ENCODE peak calls at places on chromosomes 5 and 9, in five cellular contexts. Z is sigmoid colon, O is IMR-90, H is ovary, N is Peyer's patch. U is an unnamed sample.

GRCh38 chr9:8365029-8365428 is 565.5 kb upstream of the DMAC1 start:
- DNase-seq in Z (no peak), O (peak; percentile 76), H (no peak), N (no peak), U (no peak)

GRCh38 chr9:81653240-81653639 is 36.1 kb downstream of the TLE1 start:
- DNase-seq in Z (no peak), O (peak; percentile 87), H (no peak), N (no peak), U (no peak)

GRCh38 chr9:35749515-35750255 is 598 bp downstream of the RGP1 start:
- DNase-seq in Z (no peak), O (no peak), H (no peak), N (peak; percentile 69), U (peak; percentile 51)

GRCh38 chr9:126633881-126634558 is 20.3 kb downstream of the LMX1B start:
- DNase-seq in Z (no peak), O (no peak), H (no peak), N (no peak), U (no peak)

GRCh38 chr5:157670662-157671591 is at the start of gene C5orf52:
- DNase-seq in Z (peak; percentile 81), O (peak; percentile 14), H (peak; percentile 60), N (peak; percentile 28), U (peak; percentile 70)

GRCh38 chr9:33092634-33093033 is 16.2 kb upstream of the SMU1 start:
- DNase-seq in Z (no peak), O (no peak), H (no peak), N (no peak), U (no peak)

GRCh38 chr5:81826128-81826527 is 75.2 kb upstream of the SSBP2 start:
- DNase-seq in Z (no peak), O (peak; percentile 23), H (no peak), N (no peak), U (no peak)

GRCh38 chr9:128912270-128912853 is 8.4 kb upstream of the PHYHD1 start:
- DNase-seq in Z (no peak), O (peak; percentile 94), H (no peak), N (no peak), U (no peak)

GRCh38 chr9:37104183-37104889 is 16.0 kb upstream of the ZCCHC7 start:
- DNase-seq in Z (no peak), O (peak; percentile 91), H (no peak), N (no peak), U (no peak)

GRCh38 chr5:114447084-114447773 is 85.4 kb downstream of the KCNN2 start:
- DNase-seq in Z (no peak), O (peak; percentile 3), H (no peak), N (no peak), U (no peak)

GRCh38 chr9:23858234-23858633 is 32.2 kb upstream of the ELAVL2 start:
- DNase-seq in Z (no peak), O (no peak), H (no peak), N (no peak), U (no peak)

GRCh38 chr5:157801-158200 is 33.5 kb upstream of the LRRC14B start:
- DNase-seq in Z (peak; percentile 52), O (no peak), H (no peak), N (no peak), U (no peak)

GRCh38 chr9:78618735-78619134 is 321.8 kb downstream of the PSAT1 start:
- DNase-seq in Z (no peak), O (no peak), H (no peak), N (no peak), U (no peak)
- TF ChIP-seq CTCF in Z (no peak), O (no peak), H (no peak), N (no peak), U (no peak)

GRCh38 chr5:77030097-77031071 is at the start of gene AGGF1:
- DNase-seq in Z (peak; percentile 96), O (peak; percentile 92), H (peak; percentile 92), N (peak; percentile 90), U (peak; percentile 96)
- TF ChIP-seq POLR2A in Z (peak; percentile 69), O (peak; percentile 66), H (peak; percentile 50), N (peak; percentile 77), U (no peak)

GRCh38 chr5:34538026-34538672 is 118.0 kb upstream of the RAI14 start:
- DNase-seq in Z (no peak), O (peak; percentile 31), H (no peak), N (no peak), U (no peak)
- TF ChIP-seq CTCF in Z (no peak), O (peak; percentile 57), H (no peak), N (peak; percentile 9), U (peak; percentile 38)

GRCh38 chr5:180755601-180756000 is 15.7 kb upstream of the OR2Y1 start:
- DNase-seq in Z (no peak), O (no peak), H (no peak), N (no peak), U (no peak)
- TF ChIP-seq POLR2A in Z (no peak), O (no peak), H (no peak), N (no peak), U (no peak)